ENCODE peak calls at places on chromosomes 11 and 22, in four cellular contexts. H is H9, M is colonic mucosa, D is PC-3. Z is an unnamed sample.

GRCh38 chr22:22371031-22371541 is 126.5 kb downstream of the VPREB1 start:
- DNase-seq in H (no peak), M (no peak), D (no peak), Z (no peak)

GRCh38 chr11:57566564-57567209 is 785 bp downstream of the UBE2L6 start:
- DNase-seq in H (no peak), M (no peak), D (no peak), Z (no peak)

GRCh38 chr22:41367680-41368542 is 13.8 kb upstream of the TEF start:
- DNase-seq in H (peak; percentile 45), M (peak; percentile 31), D (no peak), Z (no peak)

GRCh38 chr11:60887531-60887930 is 18.9 kb downstream of the PRPF19 start:
- DNase-seq in H (peak; percentile 58), M (peak; percentile 64), D (peak; percentile 79), Z (peak; percentile 52)

GRCh38 chr11:110710520-110711381 is 1.5 kb downstream of the ARHGAP20 start:
- DNase-seq in H (peak; percentile 44), M (peak; percentile 34), D (no peak), Z (no peak)

GRCh38 chr11:102589047-102589459 is 36.1 kb downstream of the MMP20 start:
- DNase-seq in H (no peak), M (no peak), D (no peak), Z (no peak)

GRCh38 chr11:126268361-126268707 is 361 bp downstream of the SRPRA start:
- DNase-seq in H (no peak), M (no peak), D (no peak), Z (no peak)

GRCh38 chr11:64616817-64617216 is 25.8 kb downstream of the SLC22A12 start:
- DNase-seq in H (no peak), M (no peak), D (no peak), Z (no peak)

GRCh38 chr22:44664149-44664548 is 37.9 kb upstream of the PRR5 start:
- DNase-seq in H (no peak), M (peak; percentile 62), D (no peak), Z (no peak)

GRCh38 chr22:20866716-20867115 is 7.9 kb downstream of the SNAP29 start:
- DNase-seq in H (no peak), M (no peak), D (no peak), Z (no peak)

GRCh38 chr22:20869234-20869633 is 10.4 kb downstream of the SNAP29 start:
- DNase-seq in H (no peak), M (no peak), D (no peak), Z (no peak)

GRCh38 chr22:20868225-20868944 is 9.6 kb downstream of the SNAP29 start:
- DNase-seq in H (no peak), M (no peak), D (no peak), Z (no peak)

GRCh38 chr22:20865869-20866445 is 7.2 kb downstream of the SNAP29 start:
- DNase-seq in H (no peak), M (no peak), D (no peak), Z (no peak)

GRCh38 chr22:20867179-20868099 is 8.6 kb downstream of the SNAP29 start:
- DNase-seq in H (no peak), M (peak; percentile 85), D (no peak), Z (no peak)
- H3K9ac ChIP-seq in H (no peak overlapping the region), M (peak overlapping the region; percentile 61), D (no peak overlapping the region), Z (no peak overlapping the region)

GRCh38 chr22:39612811-39613548 is 42.4 kb downstream of the CACNA1I start:
- DNase-seq in H (no peak), M (no peak), D (no peak), Z (no peak)
- H3K9ac ChIP-seq in H (no peak overlapping the region), M (no peak overlapping the region), D (no peak overlapping the region), Z (no peak overlapping the region)

GRCh38 chr11:9533736-9534473 is 39.6 kb upstream of the WEE1 start:
- DNase-seq in H (no peak), M (no peak), D (no peak), Z (peak; percentile 36)
- H3K9ac ChIP-seq in H (no peak overlapping the region), M (no peak overlapping the region), D (no peak overlapping the region), Z (peak overlapping the region; percentile 53)

DNA sequence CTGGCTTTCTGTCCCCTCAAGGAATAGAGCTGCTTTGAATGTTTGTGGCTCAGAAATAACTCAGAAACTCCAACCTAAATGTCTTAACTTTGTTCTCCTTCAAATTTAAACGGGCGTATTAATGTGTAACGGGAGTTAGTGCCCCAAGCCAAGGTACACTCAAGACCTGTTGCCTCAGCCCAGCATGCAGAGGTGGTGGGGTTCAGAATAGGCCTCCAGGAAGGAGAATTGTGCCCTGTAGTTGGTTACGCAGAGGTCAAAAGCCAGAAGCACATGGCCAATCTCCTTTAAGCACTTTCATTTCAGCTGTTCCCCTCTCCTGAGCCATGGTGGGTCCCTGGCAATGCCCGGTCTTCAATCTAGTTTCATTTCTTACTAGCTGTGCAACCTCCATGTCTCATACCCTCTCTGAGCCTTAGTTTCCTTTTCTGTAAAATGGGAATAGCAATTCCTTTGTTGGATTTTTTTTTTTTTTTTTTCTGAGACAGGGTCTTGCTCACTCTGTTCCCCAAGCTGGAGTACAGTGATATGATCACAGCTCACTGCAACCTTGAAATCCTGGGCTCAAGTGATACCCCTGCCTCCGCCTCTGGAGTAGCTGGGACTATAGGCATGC is 4.2 kb downstream of the HMOX1 start:
- DNase-seq in H (no peak), M (no peak), D (no peak), Z (no peak)
- H3K9ac ChIP-seq in H (no peak overlapping the region), M (no peak overlapping the region), D (no peak overlapping the region), Z (no peak overlapping the region)

Z was measured in NT2/D1.